ENCODE peak calls at places on chromosomes 12 and 14, in five cellular contexts. H is stimulated activated CD4-positive, alpha-beta T cell treated with anti-CD3 and anti-CD28 coated beads, Interleukin-1b, Interleukin-23, amount 100 ng/mL, for 24 hours; X is NCI-H1092; R is upper lobe of right lung; N is osteocyte. L is an unnamed sample.

GRCh38 chr14:26791117-26791806 is 193.4 kb upstream of the NOVA1 start:
- DNase-seq in X (no peak), H (no peak), R (no peak), N (no peak), L (no peak)

GRCh38 chr12:131386781-131387180 is 324.1 kb upstream of the SFSWAP start:
- DNase-seq in R (no peak), H (no peak), N (no peak), X (no peak), L (no peak)

GRCh38 chr14:68539839-68540238 is 253.0 kb downstream of the ZFP36L1 start:
- DNase-seq in R (no peak), N (no peak), H (no peak), X (no peak), L (no peak)

GRCh38 chr14:68468437-68469207 is 324.2 kb downstream of the ZFP36L1 start:
- DNase-seq in N (no peak), H (peak), R (no peak), X (no peak), L (no peak)

GRCh38 chr12:130552483-130552996 is 163.6 kb downstream of the RIMBP2 start:
- DNase-seq in H (no peak), R (no peak), N (no peak), X (no peak), L (no peak)

GRCh38 chr12:14454098-14454907 is 88.8 kb downstream of the ATF7IP start:
- DNase-seq in X (peak), R (no peak), N (no peak), H (no peak), L (peak)

GRCh38 chr14:59265808-59266207 is 77.3 kb downstream of the DAAM1 start:
- DNase-seq in X (no peak), R (no peak), H (peak), N (no peak), L (no peak)

GRCh38 chr14:59154383-59154782 is 34.1 kb upstream of the DAAM1 start:
- DNase-seq in H (no peak), R (no peak), X (no peak), N (no peak), L (no peak)

GRCh38 chr14:68208218-68208617 is 388.6 kb downstream of the RAD51B start:
- DNase-seq in H (no peak), R (no peak), X (no peak), N (no peak), L (no peak)

GRCh38 chr12:8860165-8860961 is 37.9 kb downstream of the A2ML1 start:
- DNase-seq in R (no peak), H (peak), X (no peak), N (no peak), L (no peak)

GRCh38 chr12:25241171-25242020 is 9.3 kb downstream of the KRAS start:
- DNase-seq in N (no peak), H (no peak), R (no peak), X (peak), L (no peak)

GRCh38 chr12:102468261-102468940 is 12.0 kb downstream of the IGF1 start:
- DNase-seq in H (no peak), N (no peak), R (no peak), X (no peak), L (no peak)

GRCh38 chr14:68124885-68125731 is 305.5 kb downstream of the RAD51B start:
- DNase-seq in N (no peak), R (no peak), H (no peak), X (no peak), L (no peak)